ENCODE peak calls at places on chromosomes 11 and 22, in four cellular contexts. D is T-helper 2 cell, X is HT1080, Y is immature natural killer cell. U is an unnamed sample.

GRCh38 chr22:19929586-19930302 is 11.8 kb upstream of the COMT start:
- DNase-seq in Y (no peak), X (no peak), D (no peak), U (no peak)

GRCh38 chr22:44202261-44202789 is 21.6 kb downstream of the PARVG start:
- DNase-seq in Y (no peak), X (peak), D (no peak), U (no peak)

GRCh38 chr11:110883266-110883665 is 171.0 kb upstream of the ARHGAP20 start:
- DNase-seq in X (no peak), D (no peak), Y (no peak), U (no peak)

GRCh38 chr11:58922475-58922874 is 16.8 kb upstream of the GLYATL1 start:
- DNase-seq in D (no peak), X (no peak), Y (no peak), U (no peak)

GRCh38 chr11:66559141-66559861 is 9.1 kb downstream of the CTSF start:
- DNase-seq in Y (no peak), X (no peak), D (peak), U (no peak)

GRCh38 chr11:118744001-118744400 is 47.0 kb downstream of the DDX6 start:
- DNase-seq in D (no peak), X (no peak), Y (no peak), U (no peak)

GRCh38 chr22:41798736-41799135 is 1.7 kb upstream of the CCDC134 start:
- DNase-seq in X (no peak), Y (no peak), D (no peak), U (no peak)

GRCh38 chr11:125170406-125171031 is 6.0 kb downstream of the PKNOX2 start:
- DNase-seq in Y (no peak), X (no peak), D (no peak), U (no peak)

GRCh38 chr11:103241574-103241973 is 132.3 kb downstream of the DYNC2H1 start:
- DNase-seq in Y (no peak), X (no peak), D (no peak), U (no peak)

GRCh38 chr22:44449061-44449682 is 48.9 kb downstream of the RTL6 start:
- DNase-seq in D (no peak), X (peak), Y (no peak), U (no peak)

GRCh38 chr11:75313457-75314272 is 37.8 kb downstream of the ARRB1 start:
- DNase-seq in D (no peak), Y (no peak), X (peak), U (peak)